ENCODE peak calls at places on chromosomes 16 and 17, in ten cellular contexts. One of them, this sample, is unnamed.

GRCh38 chr17:61408151-61409041 is 8.8 kb downstream of the TBX2 start:
- DNase-seq in SK-N-SH: peak
- DNase-seq in A549: no peak
- DNase-seq in tibial nerve: no peak
- DNase-seq in suprapubic skin: peak
- DNase-seq in K562: no peak
- DNase-seq in transverse colon: no peak
- DNase-seq in stomach: no peak
- DNase-seq in HepG2: no peak
- DNase-seq in H1: peak
- DNase-seq in this sample: peak

GRCh38 chr16:89453662-89454321 is 36.6 kb downstream of the ANKRD11 start:
- DNase-seq in SK-N-SH: no peak
- DNase-seq in A549: peak
- DNase-seq in tibial nerve: no peak
- DNase-seq in suprapubic skin: no peak
- DNase-seq in K562: peak
- DNase-seq in transverse colon: no peak
- DNase-seq in stomach: peak
- DNase-seq in HepG2: no peak
- DNase-seq in H1: no peak
- DNase-seq in this sample: no peak

GRCh38 chr16:55508941-55509920 is at the start of gene LPCAT2:
- DNase-seq in SK-N-SH: peak
- DNase-seq in A549: peak
- DNase-seq in tibial nerve: peak
- DNase-seq in suprapubic skin: peak
- DNase-seq in K562: peak
- DNase-seq in transverse colon: peak
- DNase-seq in stomach: peak
- DNase-seq in HepG2: peak
- DNase-seq in H1: peak
- DNase-seq in this sample: peak

GRCh38 chr17:66577041-66577440 is 257.9 kb upstream of the CACNG5 start:
- DNase-seq in SK-N-SH: no peak
- DNase-seq in A549: no peak
- DNase-seq in tibial nerve: no peak
- DNase-seq in suprapubic skin: no peak
- DNase-seq in K562: no peak
- DNase-seq in transverse colon: no peak
- DNase-seq in stomach: no peak
- DNase-seq in HepG2: no peak
- DNase-seq in H1: no peak
- DNase-seq in this sample: no peak

GRCh38 chr16:69741519-69741918 is 13.2 kb downstream of the NOB1 start:
- DNase-seq in SK-N-SH: no peak
- DNase-seq in A549: no peak
- DNase-seq in tibial nerve: no peak
- DNase-seq in suprapubic skin: no peak
- DNase-seq in K562: no peak
- DNase-seq in transverse colon: no peak
- DNase-seq in stomach: no peak
- DNase-seq in HepG2: no peak
- DNase-seq in H1: no peak
- DNase-seq in this sample: no peak

GRCh38 chr16:69938981-69939820 is 11.9 kb upstream of the CLEC18A start:
- DNase-seq in SK-N-SH: no peak
- DNase-seq in A549: no peak
- DNase-seq in tibial nerve: no peak
- DNase-seq in suprapubic skin: no peak
- DNase-seq in K562: no peak
- DNase-seq in transverse colon: no peak
- DNase-seq in stomach: no peak
- DNase-seq in HepG2: no peak
- DNase-seq in H1: no peak
- DNase-seq in this sample: no peak

GRCh38 chr16:23257682-23258081 is 44.4 kb upstream of the SCNN1B start:
- DNase-seq in SK-N-SH: no peak
- DNase-seq in A549: no peak
- DNase-seq in tibial nerve: no peak
- DNase-seq in suprapubic skin: peak
- DNase-seq in K562: no peak
- DNase-seq in transverse colon: no peak
- DNase-seq in stomach: no peak
- DNase-seq in HepG2: no peak
- DNase-seq in H1: no peak
- DNase-seq in this sample: no peak

GRCh38 chr16:15952265-15952711 is 2.9 kb downstream of the ABCC1 start:
- DNase-seq in SK-N-SH: peak
- DNase-seq in A549: no peak
- DNase-seq in tibial nerve: no peak
- DNase-seq in suprapubic skin: no peak
- DNase-seq in K562: no peak
- DNase-seq in transverse colon: no peak
- DNase-seq in stomach: no peak
- DNase-seq in HepG2: peak
- DNase-seq in H1: no peak
- DNase-seq in this sample: no peak

GRCh38 chr16:534856-535445 is 7.4 kb downstream of the CAPN15 start:
- DNase-seq in SK-N-SH: no peak
- DNase-seq in A549: no peak
- DNase-seq in tibial nerve: no peak
- DNase-seq in suprapubic skin: no peak
- DNase-seq in K562: no peak
- DNase-seq in transverse colon: no peak
- DNase-seq in stomach: no peak
- DNase-seq in HepG2: no peak
- DNase-seq in H1: no peak
- DNase-seq in this sample: no peak

GRCh38 chr16:68504066-68504465 is 35.0 kb upstream of the ZFP90 start:
- DNase-seq in SK-N-SH: no peak
- DNase-seq in A549: no peak
- DNase-seq in tibial nerve: no peak
- DNase-seq in suprapubic skin: no peak
- DNase-seq in K562: no peak
- DNase-seq in transverse colon: no peak
- DNase-seq in stomach: no peak
- DNase-seq in HepG2: no peak
- DNase-seq in H1: no peak
- DNase-seq in this sample: no peak

GRCh38 chr16:68508641-68509240 is 30.4 kb upstream of the ZFP90 start:
- DNase-seq in SK-N-SH: no peak
- DNase-seq in A549: no peak
- DNase-seq in tibial nerve: no peak
- DNase-seq in suprapubic skin: no peak
- DNase-seq in K562: no peak
- DNase-seq in transverse colon: no peak
- DNase-seq in stomach: no peak
- DNase-seq in HepG2: no peak
- DNase-seq in H1: no peak
- DNase-seq in this sample: no peak

GRCh38 chr16:68509381-68509780 is 29.7 kb upstream of the ZFP90 start:
- DNase-seq in SK-N-SH: no peak
- DNase-seq in A549: no peak
- DNase-seq in tibial nerve: no peak
- DNase-seq in suprapubic skin: no peak
- DNase-seq in K562: no peak
- DNase-seq in transverse colon: no peak
- DNase-seq in stomach: no peak
- DNase-seq in HepG2: no peak
- DNase-seq in H1: no peak
- DNase-seq in this sample: no peak

GRCh38 chr16:68508013-68508412 is 31.1 kb upstream of the ZFP90 start:
- DNase-seq in SK-N-SH: no peak
- DNase-seq in A549: no peak
- DNase-seq in tibial nerve: no peak
- DNase-seq in suprapubic skin: no peak
- DNase-seq in K562: no peak
- DNase-seq in transverse colon: no peak
- DNase-seq in stomach: no peak
- DNase-seq in HepG2: no peak
- DNase-seq in H1: no peak
- DNase-seq in this sample: no peak

DNA sequence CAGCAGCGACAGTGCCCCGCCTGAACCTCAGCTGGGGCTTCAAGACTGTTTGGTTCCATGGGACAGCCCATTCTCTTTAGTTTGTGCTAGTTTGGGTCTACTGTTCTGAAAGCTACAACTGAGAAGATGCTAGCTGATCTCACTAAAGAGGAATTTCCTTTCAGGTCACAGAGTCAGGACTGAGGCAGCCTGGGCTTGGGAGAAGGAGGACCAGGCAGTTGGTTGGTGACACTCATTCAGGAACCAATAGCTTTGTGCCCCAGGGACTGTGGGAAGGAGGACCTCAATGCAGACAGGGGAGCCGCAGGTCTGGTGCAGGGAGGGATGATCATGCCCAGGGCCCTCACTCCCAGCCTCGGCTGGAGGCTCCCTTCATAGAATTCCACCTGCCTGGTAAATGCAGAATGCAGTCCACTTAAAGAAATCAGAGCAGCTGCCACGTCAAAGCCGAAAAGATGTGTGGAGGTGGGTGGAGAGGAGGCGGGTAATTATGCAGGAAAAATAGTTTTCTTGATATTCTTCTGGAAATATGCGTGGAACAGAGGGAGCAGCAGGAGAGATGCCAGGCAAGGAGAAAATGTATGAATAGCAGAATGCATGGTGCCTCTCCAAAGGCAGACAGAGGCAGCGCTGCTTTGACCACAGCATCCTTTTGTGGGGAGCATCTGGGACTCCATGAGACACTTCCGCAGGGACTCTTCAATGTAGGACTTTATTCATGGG is 32.6 kb upstream of the ZFP90 start:
- DNase-seq in SK-N-SH: no peak
- DNase-seq in A549: no peak
- DNase-seq in tibial nerve: no peak
- DNase-seq in suprapubic skin: no peak
- DNase-seq in K562: no peak
- DNase-seq in transverse colon: no peak
- DNase-seq in stomach: no peak
- DNase-seq in HepG2: no peak
- DNase-seq in H1: no peak
- DNase-seq in this sample: no peak
- TF ChIP-seq EP300 in SK-N-SH: no peak
- TF ChIP-seq EP300 in A549: no peak
- TF ChIP-seq EP300 in tibial nerve: no peak
- TF ChIP-seq EP300 in suprapubic skin: no peak
- TF ChIP-seq EP300 in K562: no peak
- TF ChIP-seq EP300 in transverse colon: no peak
- TF ChIP-seq EP300 in stomach: no peak
- TF ChIP-seq EP300 in HepG2: no peak
- TF ChIP-seq EP300 in H1: no peak
- TF ChIP-seq EP300 in this sample: no peak

GRCh38 chr17:77769215-77769614 is 189.3 kb upstream of the TNRC6C start:
- DNase-seq in SK-N-SH: no peak
- DNase-seq in A549: no peak
- DNase-seq in tibial nerve: no peak
- DNase-seq in suprapubic skin: no peak
- DNase-seq in K562: no peak
- DNase-seq in transverse colon: no peak
- DNase-seq in stomach: no peak
- DNase-seq in HepG2: no peak
- DNase-seq in H1: no peak
- DNase-seq in this sample: no peak

GRCh38 chr17:77770331-77771105 is 188.0 kb upstream of the TNRC6C start:
- DNase-seq in SK-N-SH: no peak
- DNase-seq in A549: peak
- DNase-seq in tibial nerve: no peak
- DNase-seq in suprapubic skin: no peak
- DNase-seq in K562: peak
- DNase-seq in transverse colon: no peak
- DNase-seq in stomach: no peak
- DNase-seq in HepG2: no peak
- DNase-seq in H1: no peak
- DNase-seq in this sample: no peak

GRCh38 chr17:77767148-77767547 is 191.4 kb upstream of the TNRC6C start:
- DNase-seq in SK-N-SH: no peak
- DNase-seq in A549: no peak
- DNase-seq in tibial nerve: no peak
- DNase-seq in suprapubic skin: no peak
- DNase-seq in K562: no peak
- DNase-seq in transverse colon: no peak
- DNase-seq in stomach: no peak
- DNase-seq in HepG2: no peak
- DNase-seq in H1: no peak
- DNase-seq in this sample: no peak

GRCh38 chr17:77769762-77770161 is 188.7 kb upstream of the TNRC6C start:
- DNase-seq in SK-N-SH: no peak
- DNase-seq in A549: no peak
- DNase-seq in tibial nerve: no peak
- DNase-seq in suprapubic skin: no peak
- DNase-seq in K562: no peak
- DNase-seq in transverse colon: no peak
- DNase-seq in stomach: no peak
- DNase-seq in HepG2: no peak
- DNase-seq in H1: no peak
- DNase-seq in this sample: no peak

GRCh38 chr17:77768475-77768874 is 190.0 kb upstream of the TNRC6C start:
- DNase-seq in SK-N-SH: no peak
- DNase-seq in A549: no peak
- DNase-seq in tibial nerve: no peak
- DNase-seq in suprapubic skin: no peak
- DNase-seq in K562: no peak
- DNase-seq in transverse colon: no peak
- DNase-seq in stomach: no peak
- DNase-seq in HepG2: no peak
- DNase-seq in H1: no peak
- DNase-seq in this sample: no peak
- TF ChIP-seq EP300 in SK-N-SH: no peak
- TF ChIP-seq EP300 in A549: no peak
- TF ChIP-seq EP300 in tibial nerve: no peak
- TF ChIP-seq EP300 in suprapubic skin: no peak
- TF ChIP-seq EP300 in K562: no peak
- TF ChIP-seq EP300 in transverse colon: no peak
- TF ChIP-seq EP300 in stomach: no peak
- TF ChIP-seq EP300 in HepG2: no peak
- TF ChIP-seq EP300 in H1: no peak
- TF ChIP-seq EP300 in this sample: no peak

DNA sequence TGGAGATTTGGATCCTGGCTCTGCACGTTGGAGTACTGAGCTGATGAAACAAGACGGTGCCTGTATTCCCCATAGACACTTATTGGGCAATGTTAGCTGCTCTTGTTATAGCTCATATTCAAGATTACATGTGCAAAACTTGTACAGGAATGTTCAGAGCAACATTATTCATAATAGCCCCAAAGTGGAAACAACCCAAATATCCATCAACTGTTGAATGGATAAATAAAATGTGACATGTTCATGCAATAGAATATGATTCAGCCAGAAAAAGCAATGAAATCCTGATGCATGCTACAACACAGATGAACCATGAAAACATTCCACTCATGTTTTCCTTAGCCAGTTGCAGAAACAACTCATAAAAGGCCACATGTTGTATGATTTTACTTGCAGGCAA is 5.7 kb upstream of the SDR42E1 start:
- DNase-seq in SK-N-SH: no peak
- DNase-seq in A549: no peak
- DNase-seq in tibial nerve: peak
- DNase-seq in suprapubic skin: no peak
- DNase-seq in K562: no peak
- DNase-seq in transverse colon: no peak
- DNase-seq in stomach: no peak
- DNase-seq in HepG2: no peak
- DNase-seq in H1: no peak
- DNase-seq in this sample: no peak
- TF ChIP-seq EP300 in SK-N-SH: no peak
- TF ChIP-seq EP300 in A549: no peak
- TF ChIP-seq EP300 in tibial nerve: no peak
- TF ChIP-seq EP300 in suprapubic skin: no peak
- TF ChIP-seq EP300 in K562: no peak
- TF ChIP-seq EP300 in transverse colon: no peak
- TF ChIP-seq EP300 in stomach: no peak
- TF ChIP-seq EP300 in HepG2: no peak
- TF ChIP-seq EP300 in H1: no peak
- TF ChIP-seq EP300 in this sample: no peak

GRCh38 chr16:87570938-87571867 is 31.1 kb upstream of the JPH3 start:
- DNase-seq in SK-N-SH: peak
- DNase-seq in A549: peak
- DNase-seq in tibial nerve: no peak
- DNase-seq in suprapubic skin: no peak
- DNase-seq in K562: peak
- DNase-seq in transverse colon: peak
- DNase-seq in stomach: peak
- DNase-seq in HepG2: peak
- DNase-seq in H1: peak
- DNase-seq in this sample: no peak
- TF ChIP-seq EP300 in SK-N-SH: no peak
- TF ChIP-seq EP300 in A549: no peak
- TF ChIP-seq EP300 in tibial nerve: no peak
- TF ChIP-seq EP300 in suprapubic skin: no peak
- TF ChIP-seq EP300 in K562: no peak
- TF ChIP-seq EP300 in transverse colon: no peak
- TF ChIP-seq EP300 in stomach: no peak
- TF ChIP-seq EP300 in HepG2: no peak
- TF ChIP-seq EP300 in H1: no peak
- TF ChIP-seq EP300 in this sample: no peak